ENCODE peak calls at places on chromosomes 6 and 20, in four cellular contexts. H, X, S and T are unnamed samples. For H3K4me1, the result is how much of the 10 kb centered on the place peaks cover.

GRCh38 chr6:7479801-7480266 is 61.6 kb upstream of the DSP start:
- DNase-seq in H (no peak), X (no peak), S (peak), T (peak)

GRCh38 chr20:32452776-32453466 is 94.8 kb downstream of the ASXL1 start:
- DNase-seq in H (no peak), X (no peak), S (no peak), T (no peak)

GRCh38 chr6:44297063-44298038 is 15.8 kb downstream of the AARS2 start:
- DNase-seq in H (peak), X (peak), S (peak), T (peak)

GRCh38 chr6:24614648-24615047 is 31.3 kb downstream of the KIAA0319 start:
- DNase-seq in H (no peak), X (no peak), S (no peak), T (no peak)

GRCh38 chr20:53890434-53891305 is 179.7 kb downstream of the BCAS1 start:
- DNase-seq in H (no peak), X (no peak), S (peak), T (no peak)

GRCh38 chr20:49501917-49502316 is 19.4 kb upstream of the KCNB1 start:
- DNase-seq in H (no peak), X (no peak), S (no peak), T (no peak)

GRCh38 chr20:59518881-59519706 is 85.2 kb upstream of the PHACTR3 start:
- DNase-seq in H (peak), X (no peak), S (peak), T (peak)

GRCh38 chr20:44407402-44408184 is 52.1 kb downstream of the HNF4A start:
- DNase-seq in H (no peak), X (no peak), S (peak), T (peak)

GRCh38 chr6:80523029-80523428 is 416.6 kb downstream of the BCKDHB start:
- DNase-seq in H (no peak), X (no peak), S (no peak), T (no peak)

GRCh38 chr20:54088430-54088829 is 18.0 kb upstream of the BCAS1 start:
- DNase-seq in H (no peak), X (no peak), S (no peak), T (no peak)

GRCh38 chr6:52554684-52555280 is 22.1 kb downstream of the TRAM2 start:
- DNase-seq in H (no peak), X (no peak), S (no peak), T (no peak)

GRCh38 chr20:63230800-63231268 is 4.9 kb upstream of the BIRC7 start:
- DNase-seq in H (peak), X (no peak), S (peak), T (peak)

GRCh38 chr20:57439432-57439831 is 48.2 kb downstream of the RBM38 start:
- DNase-seq in H (no peak), X (peak), S (peak), T (peak)

GRCh38 chr6:31870385-31870921 is 7.8 kb upstream of the NEU1 start:
- DNase-seq in H (peak), X (no peak), S (no peak), T (no peak)

GRCh38 chr6:129635396-129636164 is 74.4 kb downstream of the ARHGAP18 start:
- DNase-seq in H (no peak), X (no peak), S (no peak), T (no peak)

GRCh38 chr20:62031462-62032092 is 34.1 kb downstream of the TAF4 start:
- DNase-seq in H (no peak), X (peak), S (no peak), T (no peak)

GRCh38 chr20:16407251-16408067 is 165.8 kb downstream of the KIF16B start:
- DNase-seq in H (no peak), X (no peak), S (no peak), T (no peak)

GRCh38 chr6:45480697-45481415 is 103.1 kb upstream of the SUPT3H start:
- DNase-seq in H (no peak), X (no peak), S (no peak), T (no peak)

GRCh38 chr6:13908955-13909381 is 15.8 kb upstream of the RNF182 start:
- DNase-seq in H (no peak), X (no peak), S (peak), T (peak)

GRCh38 chr20:61404311-61404710 is 152.2 kb downstream of the CDH4 start:
- DNase-seq in H (no peak), X (no peak), S (no peak), T (no peak)

GRCh38 chr6:139325003-139325600 is 33.3 kb upstream of the TXLNB start:
- DNase-seq in H (no peak), X (no peak), S (no peak), T (no peak)
- TF ChIP-seq EP300 in H (no peak), X (no peak), S (no peak), T (no peak)

DNA sequence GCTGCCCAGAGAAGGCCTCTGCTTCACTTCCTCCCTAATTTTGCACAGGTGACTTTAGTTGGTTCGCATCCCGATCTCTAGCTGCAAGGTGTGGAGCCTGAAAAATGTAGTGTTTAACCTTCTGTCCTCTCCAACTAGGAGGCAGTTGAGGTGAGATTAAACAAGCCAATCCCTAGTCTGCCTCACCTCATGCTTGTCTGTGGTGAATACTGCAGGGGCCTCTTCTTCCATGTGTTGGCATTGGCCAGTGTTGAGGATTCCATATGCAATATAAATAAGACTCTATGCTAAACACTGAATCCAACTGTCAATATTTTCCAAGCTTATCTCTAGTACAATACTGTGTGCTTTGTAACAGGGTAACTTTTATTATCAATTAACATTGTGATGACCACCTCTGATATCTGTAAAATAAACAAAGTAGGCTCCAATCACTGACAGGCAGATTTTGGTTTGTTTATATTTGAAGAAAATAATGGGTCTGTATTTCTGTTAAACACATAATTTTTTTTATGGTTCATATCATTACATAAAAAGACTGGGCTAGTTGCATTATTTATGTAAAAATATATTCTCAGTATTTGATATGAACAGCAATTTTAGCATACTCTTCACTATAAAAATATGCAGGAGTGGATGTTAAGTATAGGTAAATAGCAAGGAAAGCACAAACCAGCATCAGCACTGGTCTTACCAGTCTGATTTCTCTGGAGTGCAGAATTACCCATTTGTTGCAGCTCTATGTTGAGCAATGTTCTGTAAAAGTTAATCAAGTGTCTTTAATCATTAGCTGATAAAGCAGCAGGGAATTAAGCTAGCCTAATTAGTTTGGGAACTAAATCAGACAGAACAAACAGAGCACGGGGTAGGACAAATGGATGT is 74.0 kb downstream of the ANKRD6 start:
- DNase-seq in H (no peak), X (no peak), S (no peak), T (no peak)
- TF ChIP-seq POLR2AphosphoS5 in H (no peak), X (no peak), S (no peak), T (no peak)

GRCh38 chr6:90374201-90374600 is 77.6 kb upstream of the BACH2 start:
- DNase-seq in H (no peak), X (no peak), S (no peak), T (no peak)
- H3K4me1 ChIP-seq in H (under half), X (under half), S (under half), T (under half)

GRCh38 chr6:144315981-144316865 is 31.1 kb downstream of the UTRN start:
- DNase-seq in H (no peak), X (no peak), S (no peak), T (no peak)
- TF ChIP-seq EP300 in H (no peak), X (no peak), S (no peak), T (no peak)

DNA sequence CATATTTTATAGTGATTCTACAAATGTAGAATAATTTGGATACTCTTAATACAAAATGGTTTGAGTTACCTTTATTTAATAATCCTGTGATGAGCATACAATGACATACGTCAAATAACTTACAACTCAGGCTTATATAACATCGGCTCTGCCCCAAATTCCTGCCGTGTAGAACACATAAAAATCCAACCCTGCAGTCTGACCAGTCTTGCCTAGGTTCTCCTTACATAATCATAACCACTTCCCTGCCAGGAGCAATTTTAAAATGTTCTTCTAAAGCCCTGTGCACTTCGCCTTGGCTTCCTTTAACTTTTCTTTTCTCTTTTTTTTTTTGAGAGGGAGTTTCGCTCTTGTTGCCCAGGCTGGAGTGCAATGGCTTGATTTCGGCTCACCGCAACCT is 16.2 kb upstream of the IER3 start:
- DNase-seq in H (no peak), X (no peak), S (no peak), T (no peak)
- TF ChIP-seq POLR2AphosphoS5 in H (no peak), X (no peak), S (no peak), T (no peak)

GRCh38 chr6:108947114-108947854 is 99.1 kb downstream of the ARMC2 start:
- DNase-seq in H (no peak), X (no peak), S (no peak), T (no peak)

GRCh38 chr6:108946695-108947094 is 98.5 kb downstream of the ARMC2 start:
- DNase-seq in H (no peak), X (no peak), S (no peak), T (no peak)

GRCh38 chr6:108945686-108946158 is 97.5 kb downstream of the ARMC2 start:
- DNase-seq in H (no peak), X (peak), S (peak), T (peak)

GRCh38 chr6:108951351-108951953 is 103.2 kb downstream of the ARMC2 start:
- DNase-seq in H (no peak), X (peak), S (peak), T (no peak)

GRCh38 chr6:108948252-108948651 is 100.0 kb downstream of the ARMC2 start:
- DNase-seq in H (no peak), X (no peak), S (no peak), T (peak)
- H3K4me1 ChIP-seq in H (under half), X (under half), S (under half), T (half or more)